ENCODE peak calls at places on chromosomes 4 and X, in four cellular contexts. One of them, this sample, is unnamed.
A peak's percentile ranks its signal among the peaks of the same experiment; 100 is the strongest.

GRCh38 chr4:19005211-19005610 is 983.7 kb upstream of the LCORL start:
- DNase-seq in body of pancreas: no peak
- DNase-seq in stomach: no peak
- DNase-seq in GM23338: peak; percentile 56
- DNase-seq in this sample: no peak

GRCh38 chr4:187668683-187669082 is 326.9 kb upstream of the ZFP42 start:
- DNase-seq in body of pancreas: no peak
- DNase-seq in stomach: no peak
- DNase-seq in GM23338: no peak
- DNase-seq in this sample: no peak

GRCh38 chr4:55768291-55768690 is 51.3 kb upstream of the EXOC1L start:
- DNase-seq in body of pancreas: no peak
- DNase-seq in stomach: no peak
- DNase-seq in GM23338: peak; percentile 67
- DNase-seq in this sample: no peak

GRCh38 chr4:186144180-186144579 is 39.7 kb downstream of the FAM149A start:
- DNase-seq in body of pancreas: peak; percentile 48
- DNase-seq in stomach: no peak
- DNase-seq in GM23338: peak; percentile 53
- DNase-seq in this sample: no peak

GRCh38 chrX:23276475-23276874 is 58.2 kb upstream of the PTCHD1 start:
- DNase-seq in body of pancreas: no peak
- DNase-seq in stomach: no peak
- DNase-seq in GM23338: no peak
- DNase-seq in this sample: no peak

GRCh38 chr4:12889054-12889453 is 595.1 kb downstream of the RAB28 start:
- DNase-seq in body of pancreas: no peak
- DNase-seq in stomach: no peak
- DNase-seq in GM23338: no peak
- DNase-seq in this sample: no peak

GRCh38 chr4:3297066-3297859 is 4.4 kb downstream of the RGS12 start:
- DNase-seq in body of pancreas: no peak
- DNase-seq in stomach: peak; percentile 7
- DNase-seq in GM23338: no peak
- DNase-seq in this sample: peak; percentile 8

GRCh38 chrX:44735498-44735897 is 108.3 kb upstream of the DUSP21 start:
- DNase-seq in body of pancreas: no peak
- DNase-seq in stomach: no peak
- DNase-seq in GM23338: no peak
- DNase-seq in this sample: no peak

GRCh38 chrX:10502961-10503360 is 117.4 kb downstream of the MID1 start:
- DNase-seq in body of pancreas: no peak
- DNase-seq in stomach: no peak
- DNase-seq in GM23338: no peak
- DNase-seq in this sample: no peak

DNA sequence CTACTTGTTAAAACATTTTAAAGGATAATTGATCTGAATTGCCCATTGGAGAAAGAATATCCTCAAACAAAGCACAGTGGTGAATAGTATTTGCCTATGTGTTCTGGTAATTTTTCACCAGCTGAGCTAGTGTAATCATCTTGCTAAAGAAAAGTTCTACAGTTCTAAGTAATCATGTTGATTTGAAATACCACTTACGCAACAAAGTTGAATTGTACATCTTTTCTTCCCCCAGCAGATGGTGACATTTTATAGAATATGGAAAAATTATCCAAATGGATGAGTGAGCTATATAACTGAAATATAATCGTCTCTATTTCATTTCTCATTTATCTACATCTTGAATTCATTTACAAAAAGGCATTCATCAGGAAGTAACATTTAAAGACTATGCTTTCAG is 9.7 kb upstream of the ZNF674 start:
- DNase-seq in body of pancreas: no peak
- DNase-seq in stomach: no peak
- DNase-seq in GM23338: no peak
- DNase-seq in this sample: no peak
- TF ChIP-seq CTCF in body of pancreas: peak; percentile 18
- TF ChIP-seq CTCF in stomach: no peak
- TF ChIP-seq CTCF in GM23338: no peak
- TF ChIP-seq CTCF in this sample: no peak

GRCh38 chrX:30270639-30271038 is 23.7 kb downstream of the MAGEB1 start:
- DNase-seq in body of pancreas: no peak
- DNase-seq in stomach: no peak
- DNase-seq in GM23338: no peak
- DNase-seq in this sample: no peak

GRCh38 chrX:30278365-30278764 is 30.8 kb downstream of the NR0B1 start:
- DNase-seq in body of pancreas: no peak
- DNase-seq in stomach: no peak
- DNase-seq in GM23338: no peak
- DNase-seq in this sample: no peak

GRCh38 chrX:30280428-30280827 is 28.8 kb downstream of the NR0B1 start:
- DNase-seq in body of pancreas: no peak
- DNase-seq in stomach: no peak
- DNase-seq in GM23338: no peak
- DNase-seq in this sample: no peak

GRCh38 chrX:30275498-30275897 is 28.6 kb downstream of the MAGEB1 start:
- DNase-seq in body of pancreas: no peak
- DNase-seq in stomach: no peak
- DNase-seq in GM23338: peak; percentile 15
- DNase-seq in this sample: no peak
- TF ChIP-seq CTCF in body of pancreas: peak; percentile 29
- TF ChIP-seq CTCF in stomach: no peak
- TF ChIP-seq CTCF in GM23338: peak; percentile 52
- TF ChIP-seq CTCF in this sample: no peak

DNA sequence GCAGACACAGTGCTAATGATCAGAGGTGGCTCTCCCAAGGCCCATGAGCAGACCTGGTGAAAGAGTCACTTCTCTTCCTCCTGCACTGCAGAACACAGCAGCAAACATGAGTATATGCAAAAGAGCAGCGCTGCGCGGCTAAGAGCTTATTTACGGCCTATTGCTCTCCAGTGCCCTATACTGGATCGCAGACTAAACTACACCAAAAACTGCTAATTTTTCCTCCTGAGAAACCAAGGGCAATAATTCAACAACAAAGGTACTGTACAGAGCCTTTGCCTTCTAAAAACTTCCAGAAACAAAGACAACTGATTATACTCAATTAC is 702.5 kb downstream of the ARAP2 start:
- DNase-seq in body of pancreas: no peak
- DNase-seq in stomach: no peak
- DNase-seq in GM23338: peak; percentile 33
- DNase-seq in this sample: no peak
- TF ChIP-seq CTCF in body of pancreas: no peak
- TF ChIP-seq CTCF in stomach: no peak
- TF ChIP-seq CTCF in GM23338: peak; percentile 33
- TF ChIP-seq CTCF in this sample: no peak

DNA sequence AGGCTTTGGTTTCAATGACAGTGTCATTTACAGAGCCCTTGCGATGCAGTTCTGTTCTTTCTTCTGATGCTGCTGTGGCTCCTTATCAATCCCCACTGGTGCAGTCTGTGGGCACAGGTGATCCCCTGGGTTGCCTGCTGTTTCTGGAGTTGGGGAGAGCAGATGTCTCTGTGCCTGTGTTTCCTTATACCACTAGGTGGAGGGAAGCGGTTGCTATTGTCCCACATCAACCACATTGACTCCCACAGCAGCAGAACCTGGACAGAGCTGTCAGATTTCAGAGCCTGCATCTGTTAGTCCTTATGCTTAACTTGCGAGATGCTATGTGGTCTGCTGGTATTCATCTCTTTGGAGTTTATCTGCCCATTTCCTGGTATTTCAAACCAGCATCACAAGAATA is 57.7 kb downstream of the NEIL3 start:
- DNase-seq in body of pancreas: no peak
- DNase-seq in stomach: no peak
- DNase-seq in GM23338: peak; percentile 68
- DNase-seq in this sample: no peak
- TF ChIP-seq CTCF in body of pancreas: no peak
- TF ChIP-seq CTCF in stomach: no peak
- TF ChIP-seq CTCF in GM23338: peak; percentile 62
- TF ChIP-seq CTCF in this sample: no peak

DNA sequence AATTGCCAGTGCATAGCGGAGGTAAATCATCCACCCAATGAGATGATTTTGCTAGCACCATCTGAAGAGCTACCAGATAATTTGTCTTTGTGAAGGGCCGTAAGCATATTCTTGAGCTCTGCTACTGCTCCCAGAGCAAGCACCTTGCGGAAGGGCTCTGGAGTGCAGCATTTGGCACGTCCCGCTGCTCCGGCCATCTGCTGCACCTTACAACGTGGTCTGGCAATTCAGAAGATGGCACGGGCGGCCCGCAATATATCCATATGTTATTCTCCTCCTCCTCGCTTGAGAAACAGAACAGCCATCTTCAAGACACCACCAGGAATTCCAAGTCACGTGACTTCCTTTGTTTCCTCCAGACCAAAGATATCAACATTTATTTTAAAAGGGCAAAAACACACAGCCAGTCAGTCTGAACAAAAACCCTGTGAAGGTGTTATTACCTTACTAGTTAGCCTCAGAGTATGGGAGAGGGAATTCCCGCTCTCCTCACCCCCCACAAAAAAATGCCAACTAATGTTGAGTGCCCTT is 1095.7 kb upstream of the TENM3 start:
- DNase-seq in body of pancreas: no peak
- DNase-seq in stomach: no peak
- DNase-seq in GM23338: no peak
- DNase-seq in this sample: no peak
- TF ChIP-seq CTCF in body of pancreas: no peak
- TF ChIP-seq CTCF in stomach: no peak
- TF ChIP-seq CTCF in GM23338: no peak
- TF ChIP-seq CTCF in this sample: no peak

GRCh38 chr4:9384126-9384525 is 21.2 kb downstream of the USP17L30 start:
- DNase-seq in body of pancreas: no peak
- DNase-seq in stomach: no peak
- DNase-seq in GM23338: no peak
- DNase-seq in this sample: no peak
- TF ChIP-seq CTCF in body of pancreas: no peak
- TF ChIP-seq CTCF in stomach: no peak
- TF ChIP-seq CTCF in GM23338: no peak
- TF ChIP-seq CTCF in this sample: no peak

DNA sequence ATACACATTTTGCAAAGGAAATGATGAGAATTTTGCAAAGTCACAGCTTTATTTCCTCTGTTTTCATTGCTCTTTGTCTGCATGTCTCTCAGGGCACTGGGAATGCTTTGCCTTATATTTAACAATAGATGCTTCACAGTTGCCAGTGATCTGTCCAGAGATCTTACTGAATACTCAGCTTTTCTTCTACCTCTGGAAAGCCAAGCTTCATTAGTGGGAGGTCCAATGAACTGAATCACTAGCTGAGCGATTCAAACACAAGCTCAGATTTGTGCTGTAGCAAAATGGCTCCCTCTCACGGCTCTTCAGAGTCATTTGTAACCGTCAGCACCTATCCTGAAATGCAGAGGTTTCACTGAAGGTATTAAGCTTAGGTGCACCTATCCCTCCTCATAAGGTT is 138.9 kb downstream of the DCLK2 start:
- DNase-seq in body of pancreas: no peak
- DNase-seq in stomach: no peak
- DNase-seq in GM23338: peak; percentile 65
- DNase-seq in this sample: no peak
- TF ChIP-seq CTCF in body of pancreas: peak; percentile 18
- TF ChIP-seq CTCF in stomach: no peak
- TF ChIP-seq CTCF in GM23338: peak; percentile 60
- TF ChIP-seq CTCF in this sample: no peak

GRCh38 chr4:16521156-16521915 is 295.1 kb upstream of the TAPT1 start:
- DNase-seq in body of pancreas: no peak
- DNase-seq in stomach: no peak
- DNase-seq in GM23338: no peak
- DNase-seq in this sample: no peak

GRCh38 chr4:16513876-16514275 is 287.6 kb upstream of the TAPT1 start:
- DNase-seq in body of pancreas: no peak
- DNase-seq in stomach: no peak
- DNase-seq in GM23338: no peak
- DNase-seq in this sample: no peak

DNA sequence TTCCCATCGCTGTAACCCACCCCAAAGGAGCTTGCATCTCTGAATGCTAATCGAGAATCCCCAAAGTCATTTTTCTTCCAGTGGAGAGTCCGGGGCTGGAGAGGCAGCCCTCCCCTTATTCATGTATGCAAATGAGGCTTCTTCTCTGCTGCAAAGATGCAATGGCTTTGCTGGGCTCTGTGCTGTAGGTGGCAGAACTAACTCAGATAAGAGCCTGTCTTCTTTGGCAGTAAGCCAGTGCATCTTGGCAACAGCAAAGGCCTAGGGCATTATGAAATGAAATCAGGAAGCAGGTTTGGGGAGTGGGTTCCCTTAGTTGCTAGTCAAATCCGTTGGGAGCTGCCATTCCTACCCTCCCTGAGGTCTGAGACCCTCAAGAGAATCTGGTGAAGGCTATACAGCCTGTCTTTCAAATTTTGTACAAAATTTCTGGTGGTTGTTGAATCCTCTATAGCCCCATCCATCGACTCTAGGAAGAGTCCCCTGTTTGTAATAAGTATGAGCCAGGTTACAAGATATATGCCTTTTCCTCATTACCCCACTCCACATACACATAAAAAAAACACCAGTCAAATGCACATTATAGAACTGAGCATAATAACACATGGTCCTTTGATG is 290.6 kb upstream of the TAPT1 start:
- DNase-seq in body of pancreas: peak; percentile 57
- DNase-seq in stomach: peak; percentile 36
- DNase-seq in GM23338: peak; percentile 51
- DNase-seq in this sample: no peak
- TF ChIP-seq CTCF in body of pancreas: peak; percentile 21
- TF ChIP-seq CTCF in stomach: no peak
- TF ChIP-seq CTCF in GM23338: peak; percentile 55
- TF ChIP-seq CTCF in this sample: no peak

GRCh38 chrX:12910851-12911461 is 4.5 kb downstream of the TLR8 start:
- DNase-seq in body of pancreas: no peak
- DNase-seq in stomach: no peak
- DNase-seq in GM23338: no peak
- DNase-seq in this sample: no peak

GRCh38 chrX:12910424-12910823 is 4.0 kb downstream of the TLR8 start:
- DNase-seq in body of pancreas: no peak
- DNase-seq in stomach: no peak
- DNase-seq in GM23338: peak; percentile 7
- DNase-seq in this sample: no peak

GRCh38 chrX:12901486-12901885 is 4.9 kb upstream of the TLR8 start:
- DNase-seq in body of pancreas: peak; percentile 78
- DNase-seq in stomach: peak; percentile 73
- DNase-seq in GM23338: peak; percentile 41
- DNase-seq in this sample: no peak

GRCh38 chrX:12903646-12904045 is 2.8 kb upstream of the TLR8 start:
- DNase-seq in body of pancreas: no peak
- DNase-seq in stomach: no peak
- DNase-seq in GM23338: no peak
- DNase-seq in this sample: no peak

DNA sequence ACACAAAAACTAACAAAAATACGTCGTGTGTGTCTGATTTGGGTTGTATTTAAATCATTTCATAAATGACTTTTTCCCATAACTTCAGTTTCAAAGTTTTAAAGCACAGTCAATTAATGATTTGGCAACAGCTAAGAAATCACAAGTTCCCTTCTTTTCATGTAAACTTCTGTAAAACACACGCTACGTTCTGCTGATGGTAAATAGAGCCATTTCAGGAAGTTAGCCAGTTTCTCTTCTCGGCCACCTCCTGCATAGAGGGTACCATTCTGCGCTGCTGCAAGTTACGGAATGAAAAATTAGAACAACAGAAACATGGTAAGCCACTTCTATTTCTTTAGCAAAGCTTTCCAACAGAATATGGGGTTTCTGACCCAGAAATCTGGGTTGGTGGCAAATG is at the start of gene TLR8:
- DNase-seq in body of pancreas: no peak
- DNase-seq in stomach: no peak
- DNase-seq in GM23338: no peak
- DNase-seq in this sample: no peak
- TF ChIP-seq CTCF in body of pancreas: no peak
- TF ChIP-seq CTCF in stomach: no peak
- TF ChIP-seq CTCF in GM23338: no peak
- TF ChIP-seq CTCF in this sample: no peak